ENCODE peak calls at places on chromosomes 4 and X, in seven cellular contexts. K is H54; U is ACHN; T is stimulated activated CD4-positive, alpha-beta T cell treated with anti-CD3 and anti-CD28 coated beads, Interleukin-1b, Interleukin-23, amount 100 ng/mL, for 24 hours; H is HTR-8/SVneo; N is fibroblast of lung; D is PC-3. J is an unnamed sample.

GRCh38 chr4:111512081-111512774 is 633.0 kb upstream of the FAM241A start:
- DNase-seq in H (peak), N (peak), D (peak), K (no peak), T (no peak), U (peak), J (no peak)

GRCh38 chr4:53818112-53818511 is 226.8 kb upstream of the LNX1 start:
- DNase-seq in T (no peak), D (no peak), U (no peak), N (peak), K (no peak), H (no peak), J (no peak)

GRCh38 chr4:92104506-92104905 is 199.3 kb upstream of the GRID2 start:
- DNase-seq in D (no peak), N (peak), T (no peak), K (no peak), U (no peak), H (no peak), J (no peak)

GRCh38 chrX:131739823-131740222 is 195.9 kb downstream of the OR13H1 start:
- DNase-seq in T (no peak), N (no peak), K (no peak), H (no peak), D (no peak), U (no peak), J (no peak)

GRCh38 chr4:155807021-155807420 is 48.2 kb downstream of the GUCY1B1 start:
- DNase-seq in N (peak), U (no peak), K (no peak), H (no peak), D (no peak), T (no peak), J (no peak)

GRCh38 chr4:30842689-30843088 is 122.5 kb downstream of the PCDH7 start:
- DNase-seq in D (no peak), N (no peak), T (no peak), H (no peak), K (no peak), U (no peak), J (no peak)

GRCh38 chrX:39381446-39381845 is 580.2 kb downstream of the MID1IP1 start:
- DNase-seq in D (no peak), N (peak), H (no peak), T (no peak), U (no peak), K (no peak), J (no peak)

GRCh38 chr4:86401826-86402225 is 42.0 kb upstream of the MAPK10 start:
- DNase-seq in K (no peak), T (no peak), D (no peak), N (no peak), U (no peak), H (no peak), J (no peak)

J was measured in occipital lobe.